ENCODE peak calls at places on chromosome 17, in seven cellular contexts. One of them, this sample, is unnamed.

GRCh38 chr17:76869878-76870714 is 1.9 kb downstream of the MGAT5B start:
- DNase-seq in breast epithelium: no peak
- DNase-seq in upper lobe of right lung: no peak
- DNase-seq in GM23338: peak
- DNase-seq in fibroblast of lung: peak
- DNase-seq in ascending aorta: no peak
- DNase-seq in epithelial cell of prostate: no peak
- DNase-seq in this sample: no peak

GRCh38 chr17:40315206-40315605 is 6.2 kb downstream of the RARA start:
- DNase-seq in GM23338: no peak
- DNase-seq in upper lobe of right lung: no peak
- DNase-seq in ascending aorta: peak
- DNase-seq in fibroblast of lung: no peak
- DNase-seq in epithelial cell of prostate: no peak
- DNase-seq in breast epithelium: no peak
- DNase-seq in this sample: no peak

GRCh38 chr17:41507315-41507880 is 2.0 kb upstream of the KRT13 start:
- DNase-seq in fibroblast of lung: no peak
- DNase-seq in epithelial cell of prostate: no peak
- DNase-seq in upper lobe of right lung: no peak
- DNase-seq in GM23338: no peak
- DNase-seq in breast epithelium: no peak
- DNase-seq in ascending aorta: no peak
- DNase-seq in this sample: no peak

GRCh38 chr17:76946772-76947135 is 78.5 kb downstream of the MGAT5B start:
- DNase-seq in breast epithelium: no peak
- DNase-seq in upper lobe of right lung: no peak
- DNase-seq in epithelial cell of prostate: no peak
- DNase-seq in GM23338: no peak
- DNase-seq in ascending aorta: no peak
- DNase-seq in fibroblast of lung: no peak
- DNase-seq in this sample: no peak

GRCh38 chr17:10743316-10744009 is 13.6 kb upstream of the TMEM220 start:
- DNase-seq in ascending aorta: peak
- DNase-seq in epithelial cell of prostate: no peak
- DNase-seq in GM23338: no peak
- DNase-seq in upper lobe of right lung: no peak
- DNase-seq in breast epithelium: no peak
- DNase-seq in fibroblast of lung: peak
- DNase-seq in this sample: no peak

GRCh38 chr17:55496094-55496881 is 15.0 kb downstream of the SMIM36 start:
- DNase-seq in epithelial cell of prostate: peak
- DNase-seq in ascending aorta: no peak
- DNase-seq in breast epithelium: no peak
- DNase-seq in upper lobe of right lung: no peak
- DNase-seq in GM23338: no peak
- DNase-seq in fibroblast of lung: peak
- DNase-seq in this sample: no peak

GRCh38 chr17:33112763-33113162 is 121.1 kb downstream of the SPACA3 start:
- DNase-seq in epithelial cell of prostate: peak
- DNase-seq in breast epithelium: no peak
- DNase-seq in upper lobe of right lung: no peak
- DNase-seq in fibroblast of lung: peak
- DNase-seq in GM23338: peak
- DNase-seq in ascending aorta: no peak
- DNase-seq in this sample: no peak

GRCh38 chr17:54967621-54968258 is 714 bp downstream of the COX11 start:
- DNase-seq in breast epithelium: no peak
- DNase-seq in epithelial cell of prostate: no peak
- DNase-seq in fibroblast of lung: peak
- DNase-seq in upper lobe of right lung: no peak
- DNase-seq in ascending aorta: no peak
- DNase-seq in GM23338: peak
- DNase-seq in this sample: no peak

GRCh38 chr17:55348749-55349354 is 72.8 kb downstream of the MMD start:
- DNase-seq in breast epithelium: no peak
- DNase-seq in ascending aorta: peak
- DNase-seq in fibroblast of lung: peak
- DNase-seq in upper lobe of right lung: no peak
- DNase-seq in GM23338: peak
- DNase-seq in epithelial cell of prostate: no peak
- DNase-seq in this sample: peak

GRCh38 chr17:77487211-77487629 is 346.5 kb downstream of the SEC14L1 start:
- DNase-seq in upper lobe of right lung: no peak
- DNase-seq in GM23338: no peak
- DNase-seq in ascending aorta: no peak
- DNase-seq in breast epithelium: no peak
- DNase-seq in fibroblast of lung: no peak
- DNase-seq in epithelial cell of prostate: no peak
- DNase-seq in this sample: no peak

GRCh38 chr17:41064301-41064700 is 1.4 kb downstream of the KRTAP2-4 start:
- DNase-seq in upper lobe of right lung: no peak
- DNase-seq in fibroblast of lung: no peak
- DNase-seq in epithelial cell of prostate: no peak
- DNase-seq in GM23338: no peak
- DNase-seq in ascending aorta: no peak
- DNase-seq in breast epithelium: no peak
- DNase-seq in this sample: no peak

GRCh38 chr17:81832608-81833159 is 407 bp downstream of the MCRIP1 start:
- DNase-seq in GM23338: peak
- DNase-seq in upper lobe of right lung: peak
- DNase-seq in epithelial cell of prostate: no peak
- DNase-seq in ascending aorta: peak
- DNase-seq in breast epithelium: peak
- DNase-seq in fibroblast of lung: peak
- DNase-seq in this sample: no peak

GRCh38 chr17:49501496-49501895 is 6.4 kb downstream of the NGFR start:
- DNase-seq in ascending aorta: no peak
- DNase-seq in upper lobe of right lung: no peak
- DNase-seq in epithelial cell of prostate: peak
- DNase-seq in breast epithelium: peak
- DNase-seq in GM23338: no peak
- DNase-seq in fibroblast of lung: no peak
- DNase-seq in this sample: no peak

GRCh38 chr17:32927724-32928526 is at the start of gene TMEM98:
- DNase-seq in GM23338: peak
- DNase-seq in fibroblast of lung: peak
- DNase-seq in breast epithelium: no peak
- DNase-seq in epithelial cell of prostate: no peak
- DNase-seq in ascending aorta: no peak
- DNase-seq in upper lobe of right lung: peak
- DNase-seq in this sample: peak

GRCh38 chr17:63529711-63530556 is 6.8 kb downstream of the KCNH6 start:
- DNase-seq in epithelial cell of prostate: no peak
- DNase-seq in breast epithelium: no peak
- DNase-seq in upper lobe of right lung: no peak
- DNase-seq in ascending aorta: no peak
- DNase-seq in fibroblast of lung: no peak
- DNase-seq in GM23338: no peak
- DNase-seq in this sample: no peak

GRCh38 chr17:27241346-27241946 is 52.5 kb upstream of the WSB1 start:
- DNase-seq in ascending aorta: no peak
- DNase-seq in breast epithelium: peak
- DNase-seq in GM23338: peak
- DNase-seq in upper lobe of right lung: no peak
- DNase-seq in epithelial cell of prostate: peak
- DNase-seq in fibroblast of lung: peak
- DNase-seq in this sample: no peak

GRCh38 chr17:60141111-60142018 is 8.4 kb upstream of the CA4 start:
- DNase-seq in GM23338: peak
- DNase-seq in ascending aorta: no peak
- DNase-seq in upper lobe of right lung: no peak
- DNase-seq in breast epithelium: no peak
- DNase-seq in fibroblast of lung: peak
- DNase-seq in epithelial cell of prostate: no peak
- DNase-seq in this sample: no peak

GRCh38 chr17:45936610-45937009 is 42.3 kb downstream of the MAPT start:
- DNase-seq in fibroblast of lung: no peak
- DNase-seq in epithelial cell of prostate: no peak
- DNase-seq in ascending aorta: no peak
- DNase-seq in breast epithelium: peak
- DNase-seq in GM23338: no peak
- DNase-seq in upper lobe of right lung: no peak
- DNase-seq in this sample: no peak

DNA sequence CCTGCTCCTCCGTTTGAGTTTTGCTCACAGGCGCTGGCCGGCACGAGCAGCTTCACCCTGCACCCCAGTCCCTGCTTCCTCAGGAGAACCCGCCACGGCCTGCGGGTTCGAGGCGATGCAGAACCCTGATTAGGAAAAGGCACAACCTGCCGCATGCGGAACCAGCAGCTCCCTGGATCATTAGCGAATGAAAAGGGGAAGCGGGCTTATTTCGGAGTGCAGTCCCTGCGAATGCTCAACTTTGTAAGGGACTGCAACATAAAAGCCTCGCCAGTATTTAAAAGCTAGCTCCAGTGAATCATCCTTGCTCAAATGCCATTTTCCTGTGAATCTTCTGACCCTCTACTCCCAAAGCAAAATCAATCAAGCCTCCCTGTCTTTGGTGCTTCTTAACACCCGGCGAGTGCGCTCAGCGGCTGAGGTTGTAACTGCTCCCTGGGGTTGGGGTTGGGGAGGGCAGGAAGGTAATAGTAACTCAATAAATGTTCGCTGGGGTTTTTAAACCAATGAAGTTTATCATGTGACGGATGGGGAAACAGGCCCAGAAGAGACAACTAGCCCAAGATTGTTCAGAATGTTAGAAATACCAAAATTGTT is 676 bp upstream of the AKAP10 start:
- DNase-seq in GM23338: peak
- DNase-seq in upper lobe of right lung: no peak
- DNase-seq in ascending aorta: no peak
- DNase-seq in fibroblast of lung: peak
- DNase-seq in breast epithelium: no peak
- DNase-seq in epithelial cell of prostate: no peak
- DNase-seq in this sample: no peak
- H3K27ac ChIP-seq in GM23338: peak
- H3K27ac ChIP-seq in upper lobe of right lung: peak
- H3K27ac ChIP-seq in ascending aorta: peak
- H3K27ac ChIP-seq in fibroblast of lung: peak
- H3K27ac ChIP-seq in breast epithelium: peak
- H3K27ac ChIP-seq in epithelial cell of prostate: peak
- H3K27ac ChIP-seq in this sample: peak

GRCh38 chr17:14299261-14300093 is 1.4 kb upstream of the HS3ST3B1 start:
- DNase-seq in upper lobe of right lung: peak
- DNase-seq in GM23338: peak
- DNase-seq in epithelial cell of prostate: no peak
- DNase-seq in fibroblast of lung: peak
- DNase-seq in breast epithelium: no peak
- DNase-seq in ascending aorta: peak
- DNase-seq in this sample: no peak

GRCh38 chr17:14302421-14303099 is 1.7 kb downstream of the HS3ST3B1 start:
- DNase-seq in epithelial cell of prostate: peak
- DNase-seq in ascending aorta: peak
- DNase-seq in fibroblast of lung: peak
- DNase-seq in upper lobe of right lung: peak
- DNase-seq in GM23338: peak
- DNase-seq in breast epithelium: peak
- DNase-seq in this sample: peak

GRCh38 chr17:14300628-14301278 is at the start of gene HS3ST3B1:
- DNase-seq in breast epithelium: peak
- DNase-seq in epithelial cell of prostate: peak
- DNase-seq in fibroblast of lung: peak
- DNase-seq in upper lobe of right lung: peak
- DNase-seq in ascending aorta: peak
- DNase-seq in GM23338: peak
- DNase-seq in this sample: peak

GRCh38 chr17:14301761-14302401 is 1.0 kb downstream of the HS3ST3B1 start:
- DNase-seq in breast epithelium: no peak
- DNase-seq in upper lobe of right lung: peak
- DNase-seq in epithelial cell of prostate: no peak
- DNase-seq in GM23338: no peak
- DNase-seq in fibroblast of lung: peak
- DNase-seq in ascending aorta: peak
- DNase-seq in this sample: no peak

GRCh38 chr17:14301279-14301760 is 439 bp downstream of the HS3ST3B1 start:
- DNase-seq in upper lobe of right lung: no peak
- DNase-seq in fibroblast of lung: peak
- DNase-seq in ascending aorta: no peak
- DNase-seq in breast epithelium: no peak
- DNase-seq in GM23338: peak
- DNase-seq in epithelial cell of prostate: no peak
- DNase-seq in this sample: no peak
- H3K27ac ChIP-seq in upper lobe of right lung: peak
- H3K27ac ChIP-seq in fibroblast of lung: peak
- H3K27ac ChIP-seq in ascending aorta: peak
- H3K27ac ChIP-seq in breast epithelium: peak
- H3K27ac ChIP-seq in GM23338: no peak
- H3K27ac ChIP-seq in epithelial cell of prostate: no peak
- H3K27ac ChIP-seq in this sample: no peak

DNA sequence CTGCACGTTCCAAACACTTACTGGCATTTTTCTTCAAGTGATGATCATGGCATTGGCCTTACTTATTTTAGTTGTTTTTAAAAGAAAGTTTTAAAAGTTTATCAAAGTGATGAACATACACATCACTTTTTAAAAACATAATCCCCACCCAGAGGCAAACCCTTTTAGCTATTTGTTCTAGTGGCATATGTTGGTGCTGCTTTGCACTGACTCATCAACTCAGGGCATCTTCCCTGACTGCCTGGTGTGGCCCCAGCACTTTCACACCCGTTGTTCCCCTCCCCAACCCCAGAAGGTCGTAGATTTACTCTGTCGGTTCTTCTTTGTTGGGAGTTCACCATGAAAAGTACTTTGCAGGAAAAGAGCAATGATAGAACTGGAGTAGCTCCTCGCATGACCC is 161.3 kb downstream of the RPTOR start:
- DNase-seq in GM23338: no peak
- DNase-seq in ascending aorta: no peak
- DNase-seq in upper lobe of right lung: no peak
- DNase-seq in breast epithelium: no peak
- DNase-seq in fibroblast of lung: no peak
- DNase-seq in epithelial cell of prostate: no peak
- DNase-seq in this sample: no peak
- H3K27ac ChIP-seq in GM23338: peak
- H3K27ac ChIP-seq in ascending aorta: no peak
- H3K27ac ChIP-seq in upper lobe of right lung: no peak
- H3K27ac ChIP-seq in breast epithelium: no peak
- H3K27ac ChIP-seq in fibroblast of lung: no peak
- H3K27ac ChIP-seq in epithelial cell of prostate: no peak
- H3K27ac ChIP-seq in this sample: peak

DNA sequence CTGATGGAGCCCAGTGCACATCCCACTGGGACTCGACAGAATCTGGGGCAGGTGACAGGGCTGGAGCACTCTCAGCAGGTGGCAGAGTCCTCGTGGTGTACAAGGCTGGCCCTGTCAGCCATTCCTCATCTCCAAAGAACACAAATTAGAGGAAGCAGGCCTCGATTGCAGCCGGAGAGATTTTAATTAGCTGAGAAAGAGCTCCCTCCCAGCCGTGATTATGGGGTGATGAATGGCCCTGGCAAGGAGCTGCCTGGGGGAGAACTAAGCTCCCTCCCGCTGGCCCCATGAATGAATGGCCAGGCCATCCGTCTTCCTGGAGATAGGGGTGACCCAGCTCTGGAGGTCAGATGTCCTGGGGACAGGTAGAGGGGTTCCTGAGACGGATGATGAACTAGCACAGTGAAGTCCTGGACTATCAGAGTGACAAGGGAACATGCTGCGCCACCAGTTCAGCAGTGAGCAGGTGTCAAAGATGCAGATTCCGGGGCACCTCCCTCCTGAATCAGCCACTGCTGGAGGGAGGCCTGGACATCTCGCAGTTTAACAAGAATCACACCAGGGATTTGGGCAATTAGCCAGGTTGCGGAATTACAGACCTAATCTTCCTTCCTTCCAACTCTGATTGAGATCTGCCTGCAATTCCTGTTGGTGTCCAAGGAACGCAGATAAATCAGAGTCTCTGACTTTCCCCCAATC is 35.5 kb downstream of the PIMREG start:
- DNase-seq in fibroblast of lung: no peak
- DNase-seq in upper lobe of right lung: no peak
- DNase-seq in GM23338: no peak
- DNase-seq in epithelial cell of prostate: no peak
- DNase-seq in breast epithelium: no peak
- DNase-seq in ascending aorta: no peak
- DNase-seq in this sample: no peak
- H3K27ac ChIP-seq in fibroblast of lung: no peak
- H3K27ac ChIP-seq in upper lobe of right lung: no peak
- H3K27ac ChIP-seq in GM23338: no peak
- H3K27ac ChIP-seq in epithelial cell of prostate: no peak
- H3K27ac ChIP-seq in breast epithelium: no peak
- H3K27ac ChIP-seq in ascending aorta: no peak
- H3K27ac ChIP-seq in this sample: no peak

This sample was measured in substantia nigra.